ENCODE peak calls at places on chromosomes 6 and 20, in four cellular contexts. E is neuronal stem cell, Z is IMR-90, B is mammary epithelial cell. A is an unnamed sample.

GRCh38 chr6:41963371-41963770 is 21.8 kb upstream of the CCND3 start:
- DNase-seq in E (no peak), Z (no peak), B (no peak), A (no peak)

GRCh38 chr20:59560588-59561227 is 43.6 kb upstream of the PHACTR3 start:
- DNase-seq in E (no peak), Z (peak), B (peak), A (no peak)

GRCh38 chr6:39755231-39755630 is 30.0 kb upstream of the KIF6 start:
- DNase-seq in E (no peak), Z (peak), B (no peak), A (no peak)

GRCh38 chr6:42243046-42243445 is 25.4 kb upstream of the MRPS10 start:
- DNase-seq in E (no peak), Z (no peak), B (no peak), A (no peak)

GRCh38 chr6:165658395-165659058 is 4.5 kb downstream of the PDE10A start:
- DNase-seq in E (no peak), Z (no peak), B (no peak), A (no peak)

GRCh38 chr20:10225439-10226080 is 6.9 kb downstream of the SNAP25 start:
- DNase-seq in E (no peak), Z (no peak), B (no peak), A (no peak)

GRCh38 chr20:25052255-25053206 is 5.4 kb downstream of the ACSS1 start:
- DNase-seq in E (no peak), Z (no peak), B (no peak), A (no peak)

GRCh38 chr6:166683477-166683876 is 56.4 kb upstream of the RPS6KA2 start:
- DNase-seq in E (no peak), Z (peak), B (no peak), A (no peak)

GRCh38 chr6:42748241-42748898 is 2.5 kb upstream of the TBCC start:
- DNase-seq in E (no peak), Z (no peak), B (no peak), A (no peak)

GRCh38 chr6:165936096-165936495 is 231.6 kb downstream of the TBXT start:
- DNase-seq in E (no peak), Z (no peak), B (no peak), A (no peak)

GRCh38 chr6:122049341-122049740 is 350.1 kb upstream of the HSF2 start:
- DNase-seq in E (no peak), Z (peak), B (peak), A (no peak)

GRCh38 chr6:169529931-169530761 is 171.7 kb downstream of the WDR27 start:
- DNase-seq in E (no peak), Z (peak), B (no peak), A (no peak)

GRCh38 chr20:1674361-1674760 is 16.8 kb upstream of the SIRPG start:
- DNase-seq in E (no peak), Z (no peak), B (no peak), A (no peak)

GRCh38 chr6:29792123-29793035 is 35.2 kb upstream of the HLA-G start:
- DNase-seq in E (peak), Z (no peak), B (peak), A (peak)

GRCh38 chr6:150269857-150270223 is 99.0 kb upstream of the IYD start:
- DNase-seq in E (no peak), Z (peak), B (peak), A (peak)

GRCh38 chr6:31180500-31180899 is 10.0 kb upstream of the POU5F1 start:
- DNase-seq in E (no peak), Z (no peak), B (no peak), A (no peak)

GRCh38 chr6:31179042-31179386 is 8.5 kb upstream of the POU5F1 start:
- DNase-seq in E (no peak), Z (no peak), B (no peak), A (no peak)

GRCh38 chr6:31175961-31176360 is 5.5 kb upstream of the POU5F1 start:
- DNase-seq in E (no peak), Z (peak), B (peak), A (no peak)

GRCh38 chr6:31178143-31179041 is 7.9 kb upstream of the POU5F1 start:
- DNase-seq in E (no peak), Z (no peak), B (no peak), A (no peak)

GRCh38 chr6:31179896-31180295 is 9.4 kb upstream of the POU5F1 start:
- DNase-seq in E (no peak), Z (no peak), B (no peak), A (no peak)
- H2AFZ ChIP-seq in E (no peak), Z (peak), B (no peak), A (no peak)

GRCh38 chr6:68082086-68082485 is 553.0 kb upstream of the ADGRB3 start:
- DNase-seq in E (no peak), Z (no peak), B (no peak), A (no peak)
- H2AFZ ChIP-seq in E (no peak), Z (no peak), B (no peak), A (no peak)

GRCh38 chr6:50819906-50820589 is 1.4 kb downstream of the TFAP2B start:
- DNase-seq in E (no peak), Z (no peak), B (peak), A (no peak)
- H2AFZ ChIP-seq in E (peak), Z (peak), B (peak), A (no peak)

GRCh38 chr6:27250277-27250954 is 2.9 kb downstream of the PRSS16 start:
- DNase-seq in E (no peak), Z (no peak), B (no peak), A (no peak)
- H2AFZ ChIP-seq in E (peak), Z (peak), B (peak), A (peak)

DNA sequence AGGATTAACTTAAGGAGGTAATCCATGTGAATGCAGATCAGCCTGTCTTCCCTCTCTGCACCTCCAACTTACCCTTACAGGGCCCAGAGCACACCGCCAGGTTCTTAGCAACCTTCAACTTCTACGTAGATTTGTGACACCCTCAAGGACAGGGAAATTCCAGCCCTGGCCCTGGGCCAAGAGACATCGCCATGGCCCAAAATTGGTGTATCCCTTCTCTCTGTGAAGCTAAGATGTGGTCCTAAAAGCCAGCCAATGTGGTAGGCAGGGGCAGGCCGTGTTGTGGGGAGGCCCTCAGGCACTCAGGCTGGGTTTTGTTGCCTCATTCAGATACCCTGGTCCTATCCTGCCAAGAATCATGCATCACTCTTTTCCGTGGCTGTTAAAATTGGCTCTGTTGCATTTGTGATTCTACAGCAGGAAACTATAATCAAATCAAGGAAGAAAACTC is 201.5 kb upstream of the LRFN2 start:
- DNase-seq in E (no peak), Z (no peak), B (no peak), A (no peak)
- H2AFZ ChIP-seq in E (no peak), Z (no peak), B (peak), A (no peak)

A was measured in PC-9.